ENCODE peak calls at places on chromosomes 1 and 21, in six cellular contexts. Q is T-cell; G is activated CD4-positive, alpha-beta T cell treated with anti-CD3 and anti-CD28 coated beads for 24 hours; L is activated CD8-positive, alpha-beta memory T cell treated with anti-CD3 and anti-CD28 coated beads, Interleukin-2, amount 50 U/mL, for 4 hours; C is CD4-positive, alpha-beta T cell; B is aorta. A is an unnamed sample.

GRCh38 chr1:14972107-14972506 is 181.4 kb upstream of the TMEM51 start:
- DNase-seq in Q (no peak), G (no peak), L (no peak), C (no peak), B (no peak), A (no peak)

GRCh38 chr1:31568895-31569655 is 7.2 kb upstream of the TINAGL1 start:
- DNase-seq in Q (no peak), G (no peak), L (no peak), C (no peak), B (no peak), A (peak)

GRCh38 chr1:46284597-46285564 is 18.5 kb downstream of the LRRC41 start:
- DNase-seq in Q (no peak), G (no peak), L (no peak), C (no peak), B (no peak), A (no peak)

GRCh38 chr1:7576946-7577657 is 194.0 kb upstream of the VAMP3 start:
- DNase-seq in Q (no peak), G (no peak), L (no peak), C (no peak), B (peak), A (peak)

GRCh38 chr1:112628516-112628915 is 8.9 kb downstream of the CAPZA1 start:
- DNase-seq in Q (no peak), G (no peak), L (no peak), C (no peak), B (no peak), A (no peak)

GRCh38 chr1:173481195-173481772 is 4.1 kb downstream of the PRDX6 start:
- DNase-seq in Q (no peak), G (no peak), L (no peak), C (no peak), B (no peak), A (peak)

GRCh38 chr1:236090741-236091147 is 25.9 kb upstream of the NID1 start:
- DNase-seq in Q (no peak), G (no peak), L (no peak), C (no peak), B (no peak), A (no peak)

GRCh38 chr21:44710294-44710665 is 1.1 kb downstream of the TSPEAR start:
- DNase-seq in Q (no peak), G (no peak), L (no peak), C (no peak), B (no peak), A (no peak)

GRCh38 chr21:29238052-29238966 is 60.4 kb upstream of the BACH1 start:
- DNase-seq in Q (no peak), G (no peak), L (no peak), C (no peak), B (no peak), A (no peak)

GRCh38 chr1:76862447-76862846 is 4.8 kb upstream of the ST6GALNAC5 start:
- DNase-seq in Q (no peak), G (no peak), L (no peak), C (no peak), B (no peak), A (no peak)

GRCh38 chr21:42509239-42509638 is 4.4 kb upstream of the SLC37A1 start:
- DNase-seq in Q (no peak), G (no peak), L (no peak), C (no peak), B (no peak), A (no peak)

GRCh38 chr21:46324390-46325072 is 575 bp downstream of the PCNT start:
- DNase-seq in Q (peak), G (peak), L (peak), C (peak), B (peak), A (peak)

A was measured in Right ventricle myocardium superior.